ENCODE peak calls at places on chromosomes 11 and 22, in seven cellular contexts. One of them, this sample, is unnamed.

GRCh38 chr11:32968541-32968940 is 47.1 kb upstream of the DEPDC7 start:
- DNase-seq in D341Med: no peak
- DNase-seq in NCI-H2107: no peak
- DNase-seq in stimulated activated CD4-positive, alpha-beta T cell treated with anti-CD3 and anti-CD28 coated beads, Interleukin-2, amount 100 ng/mL, for 4 hours: no peak
- DNase-seq in substantia nigra: no peak
- DNase-seq in activated gamma-delta T cell treated with Interleukin-2 at 50 U/mL for 16 hours: no peak
- DNase-seq in NCI-H1417: no peak
- DNase-seq in this sample: no peak

GRCh38 chr22:20305894-20306645 is 13.8 kb downstream of the DGCR6L start:
- DNase-seq in D341Med: no peak
- DNase-seq in NCI-H2107: no peak
- DNase-seq in stimulated activated CD4-positive, alpha-beta T cell treated with anti-CD3 and anti-CD28 coated beads, Interleukin-2, amount 100 ng/mL, for 4 hours: no peak
- DNase-seq in substantia nigra: no peak
- DNase-seq in activated gamma-delta T cell treated with Interleukin-2 at 50 U/mL for 16 hours: no peak
- DNase-seq in NCI-H1417: no peak
- DNase-seq in this sample: no peak

GRCh38 chr11:47234669-47235075 is 13.9 kb downstream of the ACP2 start:
- DNase-seq in D341Med: no peak
- DNase-seq in NCI-H2107: peak; percentile 57
- DNase-seq in stimulated activated CD4-positive, alpha-beta T cell treated with anti-CD3 and anti-CD28 coated beads, Interleukin-2, amount 100 ng/mL, for 4 hours: peak; percentile 19
- DNase-seq in substantia nigra: no peak
- DNase-seq in activated gamma-delta T cell treated with Interleukin-2 at 50 U/mL for 16 hours: peak; percentile 49
- DNase-seq in NCI-H1417: no peak
- DNase-seq in this sample: no peak

GRCh38 chr11:28383471-28383870 is 275.3 kb downstream of the METTL15 start:
- DNase-seq in D341Med: no peak
- DNase-seq in NCI-H2107: no peak
- DNase-seq in stimulated activated CD4-positive, alpha-beta T cell treated with anti-CD3 and anti-CD28 coated beads, Interleukin-2, amount 100 ng/mL, for 4 hours: no peak
- DNase-seq in substantia nigra: no peak
- DNase-seq in activated gamma-delta T cell treated with Interleukin-2 at 50 U/mL for 16 hours: no peak
- DNase-seq in NCI-H1417: no peak
- DNase-seq in this sample: peak; percentile 32

GRCh38 chr11:121613724-121614123 is 161.0 kb upstream of the SORL1-AS1 start:
- DNase-seq in D341Med: no peak
- DNase-seq in NCI-H2107: peak; percentile 41
- DNase-seq in stimulated activated CD4-positive, alpha-beta T cell treated with anti-CD3 and anti-CD28 coated beads, Interleukin-2, amount 100 ng/mL, for 4 hours: no peak
- DNase-seq in substantia nigra: no peak
- DNase-seq in activated gamma-delta T cell treated with Interleukin-2 at 50 U/mL for 16 hours: no peak
- DNase-seq in NCI-H1417: no peak
- DNase-seq in this sample: peak; percentile 34

GRCh38 chr22:47171441-47172221 is 409.2 kb downstream of the TBC1D22A start:
- DNase-seq in D341Med: no peak
- DNase-seq in NCI-H2107: no peak
- DNase-seq in stimulated activated CD4-positive, alpha-beta T cell treated with anti-CD3 and anti-CD28 coated beads, Interleukin-2, amount 100 ng/mL, for 4 hours: no peak
- DNase-seq in substantia nigra: no peak
- DNase-seq in activated gamma-delta T cell treated with Interleukin-2 at 50 U/mL for 16 hours: no peak
- DNase-seq in NCI-H1417: no peak
- DNase-seq in this sample: no peak

GRCh38 chr22:17483670-17484372 is 79.5 kb upstream of the SLC25A18 start:
- DNase-seq in D341Med: no peak
- DNase-seq in NCI-H2107: no peak
- DNase-seq in stimulated activated CD4-positive, alpha-beta T cell treated with anti-CD3 and anti-CD28 coated beads, Interleukin-2, amount 100 ng/mL, for 4 hours: no peak
- DNase-seq in substantia nigra: no peak
- DNase-seq in activated gamma-delta T cell treated with Interleukin-2 at 50 U/mL for 16 hours: no peak
- DNase-seq in NCI-H1417: no peak
- DNase-seq in this sample: no peak

GRCh38 chr11:64239662-64240466 is 1.0 kb upstream of the FKBP2 start:
- DNase-seq in D341Med: no peak
- DNase-seq in NCI-H2107: no peak
- DNase-seq in stimulated activated CD4-positive, alpha-beta T cell treated with anti-CD3 and anti-CD28 coated beads, Interleukin-2, amount 100 ng/mL, for 4 hours: no peak
- DNase-seq in substantia nigra: no peak
- DNase-seq in activated gamma-delta T cell treated with Interleukin-2 at 50 U/mL for 16 hours: no peak
- DNase-seq in NCI-H1417: no peak
- DNase-seq in this sample: no peak

GRCh38 chr11:35304393-35304790 is 115.0 kb downstream of the SLC1A2 start:
- DNase-seq in D341Med: no peak
- DNase-seq in NCI-H2107: no peak
- DNase-seq in stimulated activated CD4-positive, alpha-beta T cell treated with anti-CD3 and anti-CD28 coated beads, Interleukin-2, amount 100 ng/mL, for 4 hours: no peak
- DNase-seq in substantia nigra: no peak
- DNase-seq in activated gamma-delta T cell treated with Interleukin-2 at 50 U/mL for 16 hours: no peak
- DNase-seq in NCI-H1417: no peak
- DNase-seq in this sample: peak; percentile 61

GRCh38 chr11:58498464-58498863 is 9.4 kb downstream of the OR5B21 start:
- DNase-seq in D341Med: no peak
- DNase-seq in NCI-H2107: no peak
- DNase-seq in stimulated activated CD4-positive, alpha-beta T cell treated with anti-CD3 and anti-CD28 coated beads, Interleukin-2, amount 100 ng/mL, for 4 hours: no peak
- DNase-seq in substantia nigra: no peak
- DNase-seq in activated gamma-delta T cell treated with Interleukin-2 at 50 U/mL for 16 hours: peak; percentile 22
- DNase-seq in NCI-H1417: no peak
- DNase-seq in this sample: peak; percentile 11

GRCh38 chr11:128790200-128790599 is 76.9 kb downstream of the KCNJ1 start:
- DNase-seq in D341Med: no peak
- DNase-seq in NCI-H2107: no peak
- DNase-seq in stimulated activated CD4-positive, alpha-beta T cell treated with anti-CD3 and anti-CD28 coated beads, Interleukin-2, amount 100 ng/mL, for 4 hours: no peak
- DNase-seq in substantia nigra: peak; percentile 72
- DNase-seq in activated gamma-delta T cell treated with Interleukin-2 at 50 U/mL for 16 hours: no peak
- DNase-seq in NCI-H1417: peak; percentile 7
- DNase-seq in this sample: no peak

GRCh38 chr22:45977003-45977395 is at the start of gene WNT7B:
- DNase-seq in D341Med: peak; percentile 61
- DNase-seq in NCI-H2107: no peak
- DNase-seq in stimulated activated CD4-positive, alpha-beta T cell treated with anti-CD3 and anti-CD28 coated beads, Interleukin-2, amount 100 ng/mL, for 4 hours: peak; percentile 11
- DNase-seq in substantia nigra: no peak
- DNase-seq in activated gamma-delta T cell treated with Interleukin-2 at 50 U/mL for 16 hours: no peak
- DNase-seq in NCI-H1417: peak; percentile 22
- DNase-seq in this sample: no peak

GRCh38 chr11:1228921-1229451 is 6.1 kb downstream of the MUC5B start:
- DNase-seq in D341Med: peak; percentile 35
- DNase-seq in NCI-H2107: no peak
- DNase-seq in stimulated activated CD4-positive, alpha-beta T cell treated with anti-CD3 and anti-CD28 coated beads, Interleukin-2, amount 100 ng/mL, for 4 hours: no peak
- DNase-seq in substantia nigra: no peak
- DNase-seq in activated gamma-delta T cell treated with Interleukin-2 at 50 U/mL for 16 hours: no peak
- DNase-seq in NCI-H1417: no peak
- DNase-seq in this sample: no peak

GRCh38 chr11:16403851-16404250 is 47.5 kb upstream of the SOX6 start:
- DNase-seq in D341Med: no peak
- DNase-seq in NCI-H2107: no peak
- DNase-seq in stimulated activated CD4-positive, alpha-beta T cell treated with anti-CD3 and anti-CD28 coated beads, Interleukin-2, amount 100 ng/mL, for 4 hours: no peak
- DNase-seq in substantia nigra: no peak
- DNase-seq in activated gamma-delta T cell treated with Interleukin-2 at 50 U/mL for 16 hours: no peak
- DNase-seq in NCI-H1417: no peak
- DNase-seq in this sample: no peak

GRCh38 chr11:119373059-119373875 is 8.2 kb downstream of the USP2 start:
- DNase-seq in D341Med: no peak
- DNase-seq in NCI-H2107: no peak
- DNase-seq in stimulated activated CD4-positive, alpha-beta T cell treated with anti-CD3 and anti-CD28 coated beads, Interleukin-2, amount 100 ng/mL, for 4 hours: no peak
- DNase-seq in substantia nigra: no peak
- DNase-seq in activated gamma-delta T cell treated with Interleukin-2 at 50 U/mL for 16 hours: no peak
- DNase-seq in NCI-H1417: no peak
- DNase-seq in this sample: no peak

GRCh38 chr11:14073821-14074529 is 111.5 kb downstream of the SPON1 start:
- DNase-seq in D341Med: no peak
- DNase-seq in NCI-H2107: no peak
- DNase-seq in stimulated activated CD4-positive, alpha-beta T cell treated with anti-CD3 and anti-CD28 coated beads, Interleukin-2, amount 100 ng/mL, for 4 hours: no peak
- DNase-seq in substantia nigra: no peak
- DNase-seq in activated gamma-delta T cell treated with Interleukin-2 at 50 U/mL for 16 hours: no peak
- DNase-seq in NCI-H1417: no peak
- DNase-seq in this sample: peak; percentile 73

GRCh38 chr11:68148882-68149281 is 27.7 kb upstream of the CHKA start:
- DNase-seq in D341Med: no peak
- DNase-seq in NCI-H2107: no peak
- DNase-seq in stimulated activated CD4-positive, alpha-beta T cell treated with anti-CD3 and anti-CD28 coated beads, Interleukin-2, amount 100 ng/mL, for 4 hours: no peak
- DNase-seq in substantia nigra: no peak
- DNase-seq in activated gamma-delta T cell treated with Interleukin-2 at 50 U/mL for 16 hours: no peak
- DNase-seq in NCI-H1417: no peak
- DNase-seq in this sample: no peak

GRCh38 chr22:45678961-45679912 is 7.6 kb downstream of the ATXN10 start:
- DNase-seq in D341Med: no peak
- DNase-seq in NCI-H2107: no peak
- DNase-seq in stimulated activated CD4-positive, alpha-beta T cell treated with anti-CD3 and anti-CD28 coated beads, Interleukin-2, amount 100 ng/mL, for 4 hours: no peak
- DNase-seq in substantia nigra: no peak
- DNase-seq in activated gamma-delta T cell treated with Interleukin-2 at 50 U/mL for 16 hours: no peak
- DNase-seq in NCI-H1417: no peak
- DNase-seq in this sample: peak; percentile 70

GRCh38 chr11:65288706-65289536 is 25.7 kb upstream of the CDC42EP2 start:
- DNase-seq in D341Med: peak; percentile 84
- DNase-seq in NCI-H2107: no peak
- DNase-seq in stimulated activated CD4-positive, alpha-beta T cell treated with anti-CD3 and anti-CD28 coated beads, Interleukin-2, amount 100 ng/mL, for 4 hours: no peak
- DNase-seq in substantia nigra: peak; percentile 37
- DNase-seq in activated gamma-delta T cell treated with Interleukin-2 at 50 U/mL for 16 hours: no peak
- DNase-seq in NCI-H1417: no peak
- DNase-seq in this sample: no peak

GRCh38 chr11:117449111-117449693 is 121.5 kb downstream of the CEP164 start:
- DNase-seq in D341Med: no peak
- DNase-seq in NCI-H2107: no peak
- DNase-seq in stimulated activated CD4-positive, alpha-beta T cell treated with anti-CD3 and anti-CD28 coated beads, Interleukin-2, amount 100 ng/mL, for 4 hours: no peak
- DNase-seq in substantia nigra: no peak
- DNase-seq in activated gamma-delta T cell treated with Interleukin-2 at 50 U/mL for 16 hours: no peak
- DNase-seq in NCI-H1417: no peak
- DNase-seq in this sample: no peak

GRCh38 chr11:95404370-95404769 is 173.4 kb upstream of the SESN3 start:
- DNase-seq in D341Med: no peak
- DNase-seq in NCI-H2107: no peak
- DNase-seq in stimulated activated CD4-positive, alpha-beta T cell treated with anti-CD3 and anti-CD28 coated beads, Interleukin-2, amount 100 ng/mL, for 4 hours: no peak
- DNase-seq in substantia nigra: no peak
- DNase-seq in activated gamma-delta T cell treated with Interleukin-2 at 50 U/mL for 16 hours: no peak
- DNase-seq in NCI-H1417: no peak
- DNase-seq in this sample: no peak

GRCh38 chr22:29315286-29316195 is at the start of gene RASL10A:
- DNase-seq in D341Med: peak; percentile 84
- DNase-seq in NCI-H2107: no peak
- DNase-seq in stimulated activated CD4-positive, alpha-beta T cell treated with anti-CD3 and anti-CD28 coated beads, Interleukin-2, amount 100 ng/mL, for 4 hours: no peak
- DNase-seq in substantia nigra: no peak
- DNase-seq in activated gamma-delta T cell treated with Interleukin-2 at 50 U/mL for 16 hours: no peak
- DNase-seq in NCI-H1417: no peak
- DNase-seq in this sample: no peak

GRCh38 chr11:60978546-60979380 is 7.3 kb downstream of the CD6 start:
- DNase-seq in D341Med: no peak
- DNase-seq in NCI-H2107: no peak
- DNase-seq in stimulated activated CD4-positive, alpha-beta T cell treated with anti-CD3 and anti-CD28 coated beads, Interleukin-2, amount 100 ng/mL, for 4 hours: peak; percentile 46
- DNase-seq in substantia nigra: no peak
- DNase-seq in activated gamma-delta T cell treated with Interleukin-2 at 50 U/mL for 16 hours: peak; percentile 30
- DNase-seq in NCI-H1417: no peak
- DNase-seq in this sample: no peak

GRCh38 chr11:45399166-45399565 is 113.0 kb upstream of the SYT13 start:
- DNase-seq in D341Med: no peak
- DNase-seq in NCI-H2107: no peak
- DNase-seq in stimulated activated CD4-positive, alpha-beta T cell treated with anti-CD3 and anti-CD28 coated beads, Interleukin-2, amount 100 ng/mL, for 4 hours: no peak
- DNase-seq in substantia nigra: no peak
- DNase-seq in activated gamma-delta T cell treated with Interleukin-2 at 50 U/mL for 16 hours: no peak
- DNase-seq in NCI-H1417: no peak
- DNase-seq in this sample: no peak

GRCh38 chr11:59753650-59754493 is 1.3 kb upstream of the STX3 start:
- DNase-seq in D341Med: peak; percentile 88
- DNase-seq in NCI-H2107: peak; percentile 17
- DNase-seq in stimulated activated CD4-positive, alpha-beta T cell treated with anti-CD3 and anti-CD28 coated beads, Interleukin-2, amount 100 ng/mL, for 4 hours: peak; percentile 71
- DNase-seq in substantia nigra: peak; percentile 91
- DNase-seq in activated gamma-delta T cell treated with Interleukin-2 at 50 U/mL for 16 hours: peak; percentile 86
- DNase-seq in NCI-H1417: peak; percentile 68
- DNase-seq in this sample: peak; percentile 79

GRCh38 chr11:113549061-113549460 is 73.9 kb upstream of the DRD2 start:
- DNase-seq in D341Med: no peak
- DNase-seq in NCI-H2107: no peak
- DNase-seq in stimulated activated CD4-positive, alpha-beta T cell treated with anti-CD3 and anti-CD28 coated beads, Interleukin-2, amount 100 ng/mL, for 4 hours: no peak
- DNase-seq in substantia nigra: no peak
- DNase-seq in activated gamma-delta T cell treated with Interleukin-2 at 50 U/mL for 16 hours: no peak
- DNase-seq in NCI-H1417: no peak
- DNase-seq in this sample: no peak

GRCh38 chr22:19152942-19153883 is 3.1 kb upstream of the GSC2 start:
- DNase-seq in D341Med: no peak
- DNase-seq in NCI-H2107: no peak
- DNase-seq in stimulated activated CD4-positive, alpha-beta T cell treated with anti-CD3 and anti-CD28 coated beads, Interleukin-2, amount 100 ng/mL, for 4 hours: no peak
- DNase-seq in substantia nigra: no peak
- DNase-seq in activated gamma-delta T cell treated with Interleukin-2 at 50 U/mL for 16 hours: no peak
- DNase-seq in NCI-H1417: no peak
- DNase-seq in this sample: no peak

GRCh38 chr22:41408665-41409064 is 26.9 kb downstream of the TEF start:
- DNase-seq in D341Med: no peak
- DNase-seq in NCI-H2107: no peak
- DNase-seq in stimulated activated CD4-positive, alpha-beta T cell treated with anti-CD3 and anti-CD28 coated beads, Interleukin-2, amount 100 ng/mL, for 4 hours: no peak
- DNase-seq in substantia nigra: no peak
- DNase-seq in activated gamma-delta T cell treated with Interleukin-2 at 50 U/mL for 16 hours: no peak
- DNase-seq in NCI-H1417: no peak
- DNase-seq in this sample: no peak

GRCh38 chr22:41359376-41359775 is 22.4 kb upstream of the TEF start:
- DNase-seq in D341Med: no peak
- DNase-seq in NCI-H2107: no peak
- DNase-seq in stimulated activated CD4-positive, alpha-beta T cell treated with anti-CD3 and anti-CD28 coated beads, Interleukin-2, amount 100 ng/mL, for 4 hours: no peak
- DNase-seq in substantia nigra: no peak
- DNase-seq in activated gamma-delta T cell treated with Interleukin-2 at 50 U/mL for 16 hours: no peak
- DNase-seq in NCI-H1417: no peak
- DNase-seq in this sample: no peak

GRCh38 chr22:50521710-50522109 is 3.7 kb downstream of the SCO2 start:
- DNase-seq in D341Med: peak; percentile 13
- DNase-seq in NCI-H2107: no peak
- DNase-seq in stimulated activated CD4-positive, alpha-beta T cell treated with anti-CD3 and anti-CD28 coated beads, Interleukin-2, amount 100 ng/mL, for 4 hours: no peak
- DNase-seq in substantia nigra: no peak
- DNase-seq in activated gamma-delta T cell treated with Interleukin-2 at 50 U/mL for 16 hours: no peak
- DNase-seq in NCI-H1417: no peak
- DNase-seq in this sample: no peak

GRCh38 chr22:38257650-38258246 is 15.1 kb downstream of the TMEM184B start:
- DNase-seq in D341Med: no peak
- DNase-seq in NCI-H2107: peak; percentile 42
- DNase-seq in stimulated activated CD4-positive, alpha-beta T cell treated with anti-CD3 and anti-CD28 coated beads, Interleukin-2, amount 100 ng/mL, for 4 hours: no peak
- DNase-seq in substantia nigra: no peak
- DNase-seq in activated gamma-delta T cell treated with Interleukin-2 at 50 U/mL for 16 hours: no peak
- DNase-seq in NCI-H1417: peak; percentile 74
- DNase-seq in this sample: no peak